ENCODE peak calls at places on chromosomes 12 and 14, in eight cellular contexts. F is endothelial cell of umbilical vein, G is H9, D is GM23248, L is SK-N-SH, I is neural progenitor cell, B is GM12878, H is PC-3. P is an unnamed sample.

GRCh38 chr12:69027411-69027811 is 94.4 kb upstream of the CPM start:
- DNase-seq in F (peak), G (no peak), D (peak), L (no peak), I (no peak), B (no peak), H (peak), P (peak)

GRCh38 chr14:100761481-100761880 is 34.8 kb downstream of the DLK1 start:
- DNase-seq in F (peak), G (no peak), D (peak), L (no peak), I (no peak), B (no peak), H (peak), P (no peak)

GRCh38 chr12:4296749-4297148 is 23.2 kb downstream of the CCND2 start:
- DNase-seq in F (no peak), G (no peak), D (no peak), L (no peak), I (no peak), B (no peak), H (no peak), P (no peak)

GRCh38 chr14:89444044-89444443 is 27.0 kb upstream of the FOXN3 start:
- DNase-seq in F (peak), G (no peak), D (no peak), L (no peak), I (no peak), B (no peak), H (no peak), P (no peak)

GRCh38 chr12:88391556-88391955 is 188.7 kb downstream of the KITLG start:
- DNase-seq in F (peak), G (no peak), D (peak), L (peak), I (no peak), B (no peak), H (peak), P (peak)

GRCh38 chr14:103556976-103557758 is 5.3 kb downstream of the BAG5 start:
- DNase-seq in F (no peak), G (no peak), D (no peak), L (no peak), I (no peak), B (no peak), H (no peak), P (no peak)

GRCh38 chr14:21852061-21852664 is 178.5 kb upstream of the OR4E1 start:
- DNase-seq in F (peak), G (peak), D (peak), L (peak), I (peak), B (no peak), H (peak), P (peak)

GRCh38 chr12:117606945-117607344 is 245.5 kb upstream of the NOS1 start:
- DNase-seq in F (no peak), G (no peak), D (no peak), L (no peak), I (no peak), B (no peak), H (no peak), P (no peak)

GRCh38 chr14:61652526-61653262 is 42.6 kb upstream of the HIF1A start:
- DNase-seq in F (peak), G (no peak), D (peak), L (no peak), I (no peak), B (no peak), H (no peak), P (no peak)

GRCh38 chr12:32051511-32052299 is 54.9 kb upstream of the BICD1 start:
- DNase-seq in F (peak), G (no peak), D (peak), L (no peak), I (no peak), B (no peak), H (peak), P (peak)

GRCh38 chr14:22400590-22401259 is 188.3 kb downstream of the DAD1 start:
- DNase-seq in F (peak), G (no peak), D (peak), L (no peak), I (no peak), B (no peak), H (no peak), P (no peak)

GRCh38 chr12:102518871-102519270 is 38.5 kb upstream of the IGF1 start:
- DNase-seq in F (no peak), G (no peak), D (no peak), L (no peak), I (no peak), B (no peak), H (no peak), P (no peak)

GRCh38 chr12:48198619-48198973 is 4.5 kb downstream of the OR10AD1 start:
- DNase-seq in F (no peak), G (peak), D (peak), L (peak), I (no peak), B (no peak), H (no peak), P (peak)

GRCh38 chr12:109455706-109456105 is 21.4 kb downstream of the KCTD10 start:
- DNase-seq in F (no peak), G (no peak), D (peak), L (no peak), I (no peak), B (no peak), H (peak), P (no peak)

GRCh38 chr14:39673141-39674133 is 241.2 kb upstream of the FBXO33 start:
- DNase-seq in F (no peak), G (no peak), D (peak), L (no peak), I (peak), B (no peak), H (peak), P (no peak)

GRCh38 chr12:56261503-56262230 is 3.5 kb upstream of the ANKRD52 start:
- DNase-seq in F (no peak), G (no peak), D (peak), L (no peak), I (no peak), B (no peak), H (peak), P (peak)

GRCh38 chr12:118979763-118980406 is 1.5 kb upstream of the SRRM4 start:
- DNase-seq in F (peak), G (peak), D (peak), L (peak), I (peak), B (no peak), H (peak), P (peak)

GRCh38 chr14:99509871-99510555 is 28.8 kb downstream of the CCNK start:
- DNase-seq in F (no peak), G (no peak), D (no peak), L (peak), I (no peak), B (no peak), H (no peak), P (no peak)

GRCh38 chr14:38721822-38722431 is 381.1 kb downstream of the SEC23A start:
- DNase-seq in F (peak), G (peak), D (peak), L (peak), I (peak), B (peak), H (peak), P (peak)

GRCh38 chr12:121955258-121956040 is 37.1 kb downstream of the CFAP251 start:
- DNase-seq in F (peak), G (no peak), D (peak), L (peak), I (peak), B (no peak), H (peak), P (no peak)

GRCh38 chr14:55688566-55688965 is 108.6 kb downstream of the KTN1 start:
- DNase-seq in F (no peak), G (no peak), D (no peak), L (no peak), I (no peak), B (no peak), H (peak), P (peak)

GRCh38 chr12:121996050-121996944 is 25.4 kb upstream of the BCL7A start:
- DNase-seq in F (no peak), G (no peak), D (no peak), L (no peak), I (no peak), B (no peak), H (no peak), P (no peak)

GRCh38 chr12:104751594-104751993 is 206.5 kb downstream of the SLC41A2 start:
- DNase-seq in F (no peak), G (peak), D (no peak), L (no peak), I (no peak), B (no peak), H (no peak), P (no peak)

GRCh38 chr12:103012884-103013283 is 55.4 kb downstream of the ASCL1 start:
- DNase-seq in F (no peak), G (peak), D (no peak), L (peak), I (peak), B (no peak), H (no peak), P (no peak)

GRCh38 chr14:33404054-33404453 is 465.4 kb downstream of the NPAS3 start:
- DNase-seq in F (peak), G (no peak), D (peak), L (no peak), I (no peak), B (no peak), H (peak), P (peak)

GRCh38 chr12:54140958-54141388 is 47.8 kb downstream of the SMUG1 start:
- DNase-seq in F (no peak), G (no peak), D (peak), L (no peak), I (peak), B (no peak), H (no peak), P (peak)

GRCh38 chr12:101695698-101696097 is 1.7 kb upstream of the CHPT1 start:
- DNase-seq in F (no peak), G (no peak), D (peak), L (no peak), I (no peak), B (no peak), H (peak), P (no peak)

GRCh38 chr14:68564236-68564825 is 228.5 kb downstream of the ZFP36L1 start:
- DNase-seq in F (no peak), G (no peak), D (no peak), L (no peak), I (peak), B (no peak), H (no peak), P (peak)

GRCh38 chr14:75442642-75443041 is 14.8 kb downstream of the JDP2 start:
- DNase-seq in F (no peak), G (no peak), D (peak), L (no peak), I (no peak), B (no peak), H (peak), P (no peak)

GRCh38 chr12:132129007-132129406 is 15.1 kb downstream of the DDX51 start:
- DNase-seq in F (no peak), G (no peak), D (no peak), L (no peak), I (no peak), B (no peak), H (no peak), P (no peak)

GRCh38 chr12:61487728-61488127 is 772.5 kb upstream of the USP15 start:
- DNase-seq in F (no peak), G (no peak), D (no peak), L (no peak), I (peak), B (no peak), H (no peak), P (no peak)

GRCh38 chr12:41636658-41637057 is 448.5 kb downstream of the PDZRN4 start:
- DNase-seq in F (no peak), G (no peak), D (no peak), L (no peak), I (no peak), B (no peak), H (no peak), P (no peak)

GRCh38 chr12:112537710-112538396 is 119.1 kb downstream of the PTPN11 start:
- DNase-seq in F (no peak), G (peak), D (no peak), L (peak), I (peak), B (no peak), H (peak), P (peak)

GRCh38 chr14:66426451-66426850 is 59.7 kb upstream of the CCDC196 start:
- DNase-seq in F (no peak), G (no peak), D (no peak), L (no peak), I (no peak), B (no peak), H (no peak), P (no peak)

GRCh38 chr12:110186059-110186458 is 61.9 kb downstream of the IFT81 start:
- DNase-seq in F (no peak), G (no peak), D (peak), L (no peak), I (no peak), B (no peak), H (no peak), P (no peak)

GRCh38 chr14:73887704-73888459 is 1.2 kb downstream of the ZNF410 start:
- DNase-seq in F (peak), G (no peak), D (peak), L (no peak), I (no peak), B (no peak), H (peak), P (peak)

GRCh38 chr12:1473418-1473817 is 121.0 kb downstream of the FBXL14 start:
- DNase-seq in F (peak), G (no peak), D (peak), L (no peak), I (no peak), B (no peak), H (no peak), P (no peak)

DNA sequence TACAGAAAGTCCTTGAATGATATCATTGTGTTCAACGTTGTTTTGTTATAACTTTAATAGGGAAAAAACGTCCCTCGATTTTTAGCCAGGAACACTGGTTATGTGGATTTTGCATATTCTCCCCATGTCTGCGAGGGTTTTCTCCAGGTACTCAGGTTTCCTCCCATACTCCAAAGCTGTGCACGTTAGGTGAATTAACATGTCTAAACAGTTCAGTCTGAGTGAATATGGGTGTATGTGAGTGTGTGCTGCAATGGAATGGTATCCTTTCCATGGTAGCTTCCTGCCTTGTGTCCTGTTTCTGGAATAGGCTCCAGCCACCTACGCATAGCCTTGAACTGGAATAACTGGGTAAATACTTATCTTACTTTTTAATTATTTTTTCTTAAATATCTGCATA is 810.8 kb upstream of the ATXN7L3B start:
- DNase-seq in F (no peak), G (no peak), D (no peak), L (no peak), I (no peak), B (no peak), H (no peak), P (no peak)
- H2AFZ ChIP-seq in F (no peak), G (no peak), D (no peak), L (no peak), I (peak), B (no peak), H (no peak), P (no peak)

GRCh38 chr14:53850714-53851296 is 105.8 kb downstream of the BMP4 start:
- DNase-seq in F (peak), G (no peak), D (peak), L (no peak), I (no peak), B (no peak), H (peak), P (peak)
- H2AFZ ChIP-seq in F (peak), G (no peak), D (no peak), L (no peak), I (no peak), B (no peak), H (peak), P (no peak)

DNA sequence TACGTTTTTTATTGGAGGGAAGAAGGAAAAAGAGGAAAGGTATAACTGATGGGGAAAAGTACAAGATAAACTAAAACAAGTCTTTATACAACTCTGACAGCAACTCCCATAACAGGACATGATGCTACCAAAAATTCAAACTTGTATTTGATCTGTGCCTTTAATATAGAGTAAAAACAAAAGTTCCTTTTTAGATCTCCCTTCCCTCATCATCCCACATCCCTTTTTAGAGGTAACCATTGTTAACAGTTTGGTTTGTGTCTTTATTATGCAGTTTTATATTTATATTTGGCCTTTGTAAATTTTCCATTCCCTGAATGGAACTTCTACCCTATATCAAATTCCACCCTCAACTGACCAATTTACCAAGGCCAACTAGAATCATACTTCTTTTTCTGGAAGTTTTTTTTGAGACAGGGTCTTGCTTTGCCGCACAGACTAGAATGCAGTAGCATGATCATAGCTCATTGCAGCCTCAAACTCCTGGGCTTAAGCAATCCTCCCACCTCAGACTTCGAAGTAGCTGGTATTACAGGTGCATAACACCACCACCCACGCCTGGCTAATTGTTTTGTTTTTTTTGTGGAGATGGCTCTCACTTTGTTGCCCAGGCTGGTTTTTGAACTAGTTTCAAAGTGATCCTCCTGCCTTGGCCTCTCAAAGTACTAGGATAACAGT is 36.9 kb downstream of the RAB21 start:
- DNase-seq in F (no peak), G (no peak), D (no peak), L (no peak), I (no peak), B (no peak), H (no peak), P (no peak)
- H2AFZ ChIP-seq in F (no peak), G (no peak), D (no peak), L (no peak), I (no peak), B (no peak), H (no peak), P (no peak)

GRCh38 chr12:107612508-107612907 is 73.1 kb upstream of the PWP1 start:
- DNase-seq in F (no peak), G (no peak), D (no peak), L (no peak), I (no peak), B (no peak), H (no peak), P (no peak)
- H2AFZ ChIP-seq in F (no peak), G (no peak), D (no peak), L (no peak), I (no peak), B (no peak), H (no peak), P (no peak)

DNA sequence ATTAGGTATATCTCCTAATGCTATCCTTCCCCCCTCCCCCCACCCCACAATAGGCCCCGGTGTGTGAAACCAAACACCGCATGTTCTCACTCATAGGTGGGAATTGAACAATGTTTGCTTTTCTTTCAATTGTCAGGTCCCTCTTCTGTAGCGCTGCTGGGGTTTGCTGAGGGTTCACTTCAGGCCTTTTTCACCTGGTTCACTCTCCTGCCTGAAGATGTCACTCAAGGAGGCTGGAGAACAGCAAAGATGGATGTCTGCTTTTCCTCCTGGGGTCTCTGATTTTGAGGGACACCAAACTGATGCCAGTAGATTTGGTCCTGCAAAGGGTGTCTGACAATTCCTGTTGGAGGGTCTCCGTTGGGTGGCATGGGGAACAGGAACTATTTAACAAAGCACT is 35.8 kb downstream of the KLRK1 start:
- DNase-seq in F (no peak), G (no peak), D (no peak), L (no peak), I (no peak), B (no peak), H (no peak), P (no peak)
- H2AFZ ChIP-seq in F (no peak), G (no peak), D (no peak), L (no peak), I (peak), B (no peak), H (no peak), P (no peak)

GRCh38 chr12:129379076-129379804 is 524.6 kb downstream of the TMEM132D start:
- DNase-seq in F (no peak), G (no peak), D (no peak), L (no peak), I (no peak), B (no peak), H (no peak), P (no peak)

GRCh38 chr12:129385637-129385990 is 518.2 kb downstream of the TMEM132D start:
- DNase-seq in F (no peak), G (no peak), D (no peak), L (no peak), I (no peak), B (no peak), H (no peak), P (no peak)

DNA sequence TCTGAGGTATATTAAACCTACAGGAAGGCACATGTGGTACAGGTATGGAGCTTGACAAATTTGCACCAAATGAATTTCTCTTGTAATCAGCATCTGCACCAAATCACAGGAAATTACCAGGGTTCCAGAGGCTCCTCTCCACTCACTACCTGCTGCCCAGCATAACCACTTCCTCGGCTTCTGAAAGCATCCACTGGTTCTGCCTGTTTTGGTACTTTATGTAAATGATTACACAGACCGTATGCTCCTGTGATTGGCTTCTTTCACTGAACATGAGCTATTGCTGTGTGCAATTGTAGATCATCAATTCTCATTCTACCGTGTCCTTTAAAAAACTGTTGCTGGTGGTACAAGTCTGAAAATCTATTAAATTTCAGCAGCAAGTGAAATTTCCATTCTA is 522.1 kb downstream of the TMEM132D start:
- DNase-seq in F (no peak), G (no peak), D (no peak), L (no peak), I (no peak), B (no peak), H (no peak), P (no peak)
- H2AFZ ChIP-seq in F (no peak), G (no peak), D (no peak), L (no peak), I (no peak), B (no peak), H (no peak), P (no peak)

GRCh38 chr12:93823616-93824410 is 146.6 kb downstream of the CRADD start:
- DNase-seq in F (no peak), G (no peak), D (peak), L (no peak), I (no peak), B (no peak), H (no peak), P (no peak)

GRCh38 chr12:93827179-93827578 is 150.0 kb downstream of the CRADD start:
- DNase-seq in F (no peak), G (no peak), D (no peak), L (no peak), I (no peak), B (no peak), H (no peak), P (no peak)

GRCh38 chr12:93825926-93826599 is 148.9 kb downstream of the CRADD start:
- DNase-seq in F (peak), G (no peak), D (peak), L (no peak), I (no peak), B (no peak), H (no peak), P (no peak)

GRCh38 chr12:93824514-93825500 is 147.6 kb downstream of the CRADD start:
- DNase-seq in F (no peak), G (peak), D (peak), L (no peak), I (peak), B (no peak), H (no peak), P (no peak)

DNA sequence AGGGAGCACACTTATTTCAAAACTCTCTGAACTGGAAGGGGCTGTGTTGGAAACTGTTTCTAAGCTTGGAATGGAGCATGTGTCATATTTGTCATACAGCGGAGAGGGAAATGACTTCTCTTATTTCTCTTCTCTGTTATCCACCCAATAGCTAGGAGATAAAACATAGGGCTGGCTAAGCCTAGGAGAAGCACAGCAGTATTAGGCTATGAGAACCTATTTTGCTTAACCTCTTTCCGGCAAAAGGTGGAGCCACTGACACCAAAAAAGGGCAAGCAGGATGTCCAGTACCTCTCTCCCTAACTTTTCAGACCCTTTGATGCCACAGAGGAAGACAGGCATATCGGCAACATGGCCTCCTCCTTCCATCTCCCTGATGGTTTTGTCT is 148.3 kb downstream of the CRADD start:
- DNase-seq in F (no peak), G (no peak), D (peak), L (no peak), I (no peak), B (no peak), H (no peak), P (no peak)
- H2AFZ ChIP-seq in F (no peak), G (no peak), D (peak), L (no peak), I (no peak), B (no peak), H (no peak), P (no peak)